ENCODE peak calls at places on chromosomes 2 and 18, in six cellular contexts. I is stomach, U is uterus, A is H1, N is thoracic aorta, X is gastrocnemius medialis. Y is an unnamed sample. For H3K27me3, the result is how much of the 10 kb centered on the place peaks cover.

GRCh38 chr2:179898873-179899272 is 37.5 kb upstream of the ZNF385B start:
- DNase-seq in I (no peak), U (no peak), A (peak), X (no peak), N (no peak), Y (no peak)

GRCh38 chr2:241540766-241541561 is 17.6 kb upstream of the BOK start:
- DNase-seq in X (peak), A (peak), U (peak), I (peak), N (no peak), Y (peak)

GRCh38 chr18:48797841-48798255 is 152.9 kb downstream of the SMAD7 start:
- DNase-seq in N (peak), X (peak), I (no peak), U (no peak), A (no peak), Y (no peak)

GRCh38 chr2:229852565-229852964 is 69.2 kb downstream of the TRIP12 start:
- DNase-seq in X (no peak), A (no peak), I (no peak), N (no peak), U (peak), Y (peak)

GRCh38 chr2:112869258-112869842 is 32.8 kb upstream of the IL1B start:
- DNase-seq in I (peak), A (no peak), U (peak), X (no peak), N (no peak), Y (peak)

GRCh38 chr2:181305151-181306123 is 151.7 kb upstream of the ITGA4 start:
- DNase-seq in A (no peak), I (no peak), X (no peak), U (no peak), N (no peak), Y (no peak)

GRCh38 chr2:37555457-37555856 is 116.0 kb downstream of the CDC42EP3 start:
- DNase-seq in I (no peak), X (no peak), U (no peak), N (no peak), A (no peak), Y (no peak)

GRCh38 chr2:74740395-74741075 is 86.5 kb downstream of the SEMA4F start:
- DNase-seq in A (peak), I (peak), X (peak), U (no peak), N (peak), Y (no peak)

GRCh38 chr2:85971369-85971768 is 82.6 kb upstream of the ST3GAL5 start:
- DNase-seq in A (no peak), X (no peak), N (no peak), U (no peak), I (no peak), Y (no peak)

GRCh38 chr2:75375646-75376582 is 176.6 kb upstream of the TACR1 start:
- DNase-seq in X (no peak), N (no peak), A (no peak), U (no peak), I (no peak), Y (no peak)

GRCh38 chr2:197710424-197711042 is 5.4 kb downstream of the MARS2 start:
- DNase-seq in X (no peak), N (no peak), I (no peak), A (no peak), U (no peak), Y (no peak)

GRCh38 chr2:217366996-217367395 is 507.1 kb upstream of the TNP1 start:
- DNase-seq in A (no peak), U (peak), I (no peak), N (no peak), X (no peak), Y (no peak)

GRCh38 chr18:28039078-28039477 is 137.9 kb downstream of the CDH2 start:
- DNase-seq in N (no peak), U (no peak), I (no peak), X (no peak), A (no peak), Y (no peak)

GRCh38 chr2:238509903-238510302 is 83.2 kb downstream of the ASB1 start:
- DNase-seq in U (no peak), N (no peak), I (no peak), X (no peak), A (no peak), Y (no peak)

GRCh38 chr18:70326255-70326654 is 37.4 kb downstream of the SOCS6 start:
- DNase-seq in A (no peak), N (no peak), U (no peak), X (no peak), I (no peak), Y (no peak)

GRCh38 chr2:120318626-120319025 is 27.3 kb upstream of the INHBB start:
- DNase-seq in A (no peak), N (no peak), I (no peak), X (no peak), U (peak), Y (no peak)

GRCh38 chr2:216210711-216211131 is 101.6 kb downstream of the XRCC5 start:
- DNase-seq in X (no peak), I (no peak), U (no peak), N (no peak), A (no peak), Y (no peak)

GRCh38 chr18:58536187-58536516 is 92.7 kb downstream of the ALPK2 start:
- DNase-seq in U (no peak), I (no peak), X (no peak), N (no peak), A (no peak), Y (no peak)

GRCh38 chr2:33073018-33073417 is 126.3 kb downstream of the LTBP1 start:
- DNase-seq in I (no peak), X (no peak), N (no peak), A (no peak), U (no peak), Y (no peak)

GRCh38 chr2:100741880-100742814 is 77.8 kb upstream of the NPAS2 start:
- DNase-seq in I (no peak), A (no peak), U (peak), X (no peak), N (no peak), Y (no peak)

GRCh38 chr2:64262068-64262467 is 117.8 kb upstream of the PELI1 start:
- DNase-seq in N (no peak), X (no peak), U (peak), A (no peak), I (peak), Y (peak)

GRCh38 chr2:75558786-75559428 is 1.8 kb downstream of the EVA1A start:
- DNase-seq in I (no peak), A (no peak), X (no peak), N (no peak), U (no peak), Y (no peak)

GRCh38 chr2:240989451-240990265 is 8.8 kb upstream of the SNED1 start:
- DNase-seq in A (no peak), X (peak), N (no peak), I (peak), U (peak), Y (peak)

GRCh38 chr2:181655519-181655918 is 1.4 kb downstream of the CERKL start:
- DNase-seq in X (no peak), U (no peak), N (no peak), A (no peak), I (no peak), Y (no peak)

GRCh38 chr2:69933839-69934613 is 19.1 kb downstream of the MXD1 start:
- DNase-seq in U (no peak), N (peak), I (no peak), X (no peak), A (no peak), Y (peak)

GRCh38 chr2:43059183-43059897 is 167.1 kb downstream of the ZFP36L2 start:
- DNase-seq in A (no peak), N (no peak), I (no peak), U (peak), X (peak), Y (peak)

GRCh38 chr18:25457636-25458035 is 105.7 kb upstream of the ZNF521 start:
- DNase-seq in N (no peak), A (no peak), X (no peak), I (no peak), U (no peak), Y (no peak)

GRCh38 chr2:238851751-238852150 is 3.9 kb downstream of the TWIST2 start:
- DNase-seq in U (no peak), N (no peak), A (no peak), X (no peak), I (no peak), Y (no peak)

GRCh38 chr2:55109219-55109891 is 59.1 kb upstream of the RTN4 start:
- DNase-seq in I (no peak), N (no peak), U (no peak), X (no peak), A (no peak), Y (peak)

GRCh38 chr2:43986600-43986999 is 9.2 kb downstream of the LRPPRC start:
- DNase-seq in X (no peak), U (no peak), A (no peak), N (no peak), I (no peak), Y (no peak)

GRCh38 chr2:227206406-227206805 is 42.0 kb downstream of the COL4A3 start:
- DNase-seq in U (no peak), A (no peak), N (no peak), I (no peak), X (no peak), Y (no peak)
- H3K27me3 ChIP-seq in U (under half), A (under half), N (under half), I (under half), X (under half), Y (under half)

GRCh38 chr2:96325038-96325883 is at the start of gene ITPRIPL1:
- DNase-seq in U (no peak), I (no peak), A (no peak), X (no peak), N (no peak), Y (peak)

GRCh38 chr2:96321230-96322103 is 3.6 kb upstream of the ITPRIPL1 start:
- DNase-seq in X (no peak), I (peak), U (no peak), N (no peak), A (no peak), Y (peak)

GRCh38 chr2:96324716-96325037 is 440 bp upstream of the ITPRIPL1 start:
- DNase-seq in I (no peak), X (no peak), A (no peak), U (no peak), N (no peak), Y (no peak)

GRCh38 chr2:96325884-96326255 is 753 bp downstream of the ITPRIPL1 start:
- DNase-seq in X (no peak), I (no peak), A (no peak), U (no peak), N (no peak), Y (no peak)

GRCh38 chr2:96323849-96324248 is 1.3 kb upstream of the ITPRIPL1 start:
- DNase-seq in X (no peak), U (no peak), N (no peak), I (no peak), A (no peak), Y (no peak)
- TF ChIP-seq CTCF in X (no peak), U (no peak), N (no peak), I (no peak), A (no peak), Y (no peak)

GRCh38 chr2:200257570-200257969 is 48.9 kb upstream of the SPATS2L start:
- DNase-seq in N (no peak), A (no peak), I (no peak), U (no peak), X (no peak), Y (peak)

GRCh38 chr2:200262047-200262446 is 44.4 kb upstream of the SPATS2L start:
- DNase-seq in U (no peak), I (no peak), N (no peak), X (no peak), A (no peak), Y (no peak)

GRCh38 chr2:200263279-200263678 is 43.2 kb upstream of the SPATS2L start:
- DNase-seq in N (no peak), A (no peak), U (no peak), I (no peak), X (no peak), Y (no peak)

GRCh38 chr2:200258881-200259576 is 47.5 kb upstream of the SPATS2L start:
- DNase-seq in I (no peak), X (no peak), A (no peak), N (no peak), U (no peak), Y (peak)

DNA sequence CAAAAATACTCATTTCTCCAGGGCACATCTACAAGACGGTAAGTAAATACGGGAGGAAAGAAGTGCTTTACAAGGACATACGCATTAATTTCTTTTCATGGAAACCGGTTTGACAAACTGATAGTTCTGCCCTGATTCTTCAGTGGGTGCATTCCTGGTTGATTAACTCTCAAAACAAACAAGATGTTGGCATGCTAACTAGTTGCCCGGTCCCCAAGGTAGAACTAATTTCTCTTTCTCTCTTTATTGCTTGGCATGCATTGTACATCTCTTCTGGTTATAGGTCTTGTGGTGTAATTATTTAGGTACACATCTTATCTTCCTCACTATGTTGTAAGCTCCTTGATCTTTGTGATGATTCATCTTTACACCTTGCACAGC is 46.9 kb upstream of the SPATS2L start:
- DNase-seq in U (no peak), A (no peak), N (no peak), I (no peak), X (no peak), Y (no peak)
- H3K27ac ChIP-seq in U (no peak), A (no peak), N (no peak), I (no peak), X (no peak), Y (peak)

GRCh38 chr2:218857371-218858137 is 2.1 kb upstream of the WNT6 start:
- DNase-seq in I (no peak), U (no peak), A (no peak), X (no peak), N (no peak), Y (no peak)

GRCh38 chr2:218856896-218857243 is 2.7 kb upstream of the WNT6 start:
- DNase-seq in I (no peak), X (no peak), U (no peak), A (no peak), N (no peak), Y (no peak)

GRCh38 chr2:218859556-218859993 is at the start of gene WNT6:
- DNase-seq in U (no peak), A (no peak), I (no peak), N (no peak), X (no peak), Y (no peak)

GRCh38 chr2:218858671-218859555 is 692 bp upstream of the WNT6 start:
- DNase-seq in A (no peak), U (no peak), N (no peak), X (no peak), I (no peak), Y (no peak)

DNA sequence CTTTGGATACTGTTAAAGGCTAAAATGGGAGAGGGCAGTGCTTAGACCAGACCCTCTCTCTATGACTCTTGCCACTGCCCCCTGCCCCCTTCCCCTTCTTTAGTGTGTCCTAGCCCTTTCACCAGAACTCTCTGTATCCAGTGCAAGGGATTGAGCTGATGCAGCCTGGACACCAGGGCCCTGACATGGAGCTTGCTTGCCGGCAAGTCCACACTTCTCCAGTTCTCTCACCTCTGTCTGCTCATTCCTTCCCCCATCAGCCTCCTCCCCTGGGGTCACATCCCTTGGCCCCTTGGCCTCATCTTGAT is 1.5 kb upstream of the WNT6 start:
- DNase-seq in U (no peak), N (no peak), X (no peak), A (no peak), I (no peak), Y (no peak)
- H3K27me3 ChIP-seq in U (under half), N (under half), X (under half), A (half or more), I (under half), Y (under half)

DNA sequence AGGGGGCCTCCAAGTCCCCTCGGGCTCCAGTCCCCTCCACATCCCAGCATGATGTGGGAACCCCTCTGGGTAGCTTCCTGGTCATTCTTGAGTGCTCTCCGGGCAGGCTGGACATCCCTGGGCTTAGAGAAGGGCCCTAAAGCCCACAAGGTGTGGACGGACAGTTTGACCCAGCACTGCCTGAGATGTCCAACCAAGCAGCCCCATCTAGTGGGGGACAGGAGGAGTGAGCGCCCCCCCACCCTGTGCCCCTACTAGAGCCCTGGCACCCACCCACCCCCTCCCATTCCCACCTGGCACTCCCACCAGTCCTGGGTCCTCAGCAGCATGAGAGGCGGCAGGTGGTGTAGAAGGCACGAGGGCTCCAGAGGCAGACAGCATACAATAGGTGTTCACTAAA is 45.9 kb downstream of the CYP27C1 start:
- DNase-seq in A (no peak), I (no peak), U (peak), N (no peak), X (no peak), Y (no peak)
- TF ChIP-seq CTCF in A (peak), I (no peak), U (no peak), N (no peak), X (peak), Y (no peak)

GRCh38 chr2:132873738-132874137 is 203.7 kb upstream of the LYPD1 start:
- DNase-seq in X (no peak), U (no peak), N (no peak), I (no peak), A (no peak), Y (no peak)

GRCh38 chr2:132876745-132877391 is 206.9 kb upstream of the LYPD1 start:
- DNase-seq in X (no peak), U (no peak), A (no peak), N (no peak), I (no peak), Y (no peak)

GRCh38 chr2:132875193-132875592 is 205.2 kb upstream of the LYPD1 start:
- DNase-seq in A (no peak), X (no peak), N (no peak), I (no peak), U (no peak), Y (no peak)

DNA sequence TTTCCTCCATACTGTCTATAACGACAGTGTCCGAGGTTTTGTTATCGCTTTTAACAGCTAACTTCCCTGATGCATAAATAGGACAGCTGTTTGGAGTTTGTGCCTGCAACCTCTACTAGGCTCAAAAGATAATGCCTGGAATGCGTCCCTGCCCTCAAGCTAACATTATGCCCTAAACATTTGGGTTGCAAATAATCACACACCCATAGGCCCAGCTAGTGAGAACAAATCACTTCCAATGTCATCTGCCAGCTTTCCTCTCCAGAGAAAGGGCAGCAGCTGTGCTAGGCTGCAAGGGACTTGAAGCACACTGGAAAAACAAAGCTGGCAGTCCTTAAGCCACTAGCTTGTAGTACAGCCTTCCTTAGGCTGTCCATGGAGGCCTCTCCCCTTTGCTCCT is 201.8 kb upstream of the LYPD1 start:
- DNase-seq in A (no peak), U (no peak), N (no peak), X (no peak), I (no peak), Y (no peak)
- H3K27ac ChIP-seq in A (no peak), U (no peak), N (no peak), X (no peak), I (no peak), Y (no peak)

GRCh38 chr2:192194866-192195547 is at the start of gene TMEFF2:
- DNase-seq in N (no peak), A (peak), I (peak), U (peak), X (peak), Y (peak)
- H3K27me3 ChIP-seq in N (under half), A (under half), I (under half), U (under half), X (half or more), Y (under half)

DNA sequence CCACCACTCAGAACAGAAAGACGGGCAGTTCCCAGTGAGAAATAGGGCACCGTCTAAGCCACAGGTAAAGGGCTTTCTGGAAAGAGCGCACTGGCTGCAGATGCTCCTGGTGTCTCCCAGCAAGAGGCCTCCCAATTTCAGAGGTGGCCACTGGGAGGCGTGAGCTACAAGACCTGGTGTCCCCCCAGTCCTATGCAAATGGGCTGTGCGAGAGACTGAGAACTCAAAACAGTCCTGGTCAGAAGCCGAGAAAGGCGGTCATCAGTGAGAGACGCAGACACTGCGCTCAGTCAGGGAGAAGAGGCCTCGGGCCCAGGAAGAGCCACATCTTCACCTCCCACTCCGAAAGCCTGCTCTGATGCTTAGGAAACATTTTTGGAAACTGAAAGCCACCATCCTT is 179.5 kb downstream of the EIPR1 start:
- DNase-seq in U (no peak), N (no peak), X (no peak), I (no peak), A (no peak), Y (no peak)
- TF ChIP-seq CTCF in U (no peak), N (no peak), X (no peak), I (no peak), A (peak), Y (no peak)

DNA sequence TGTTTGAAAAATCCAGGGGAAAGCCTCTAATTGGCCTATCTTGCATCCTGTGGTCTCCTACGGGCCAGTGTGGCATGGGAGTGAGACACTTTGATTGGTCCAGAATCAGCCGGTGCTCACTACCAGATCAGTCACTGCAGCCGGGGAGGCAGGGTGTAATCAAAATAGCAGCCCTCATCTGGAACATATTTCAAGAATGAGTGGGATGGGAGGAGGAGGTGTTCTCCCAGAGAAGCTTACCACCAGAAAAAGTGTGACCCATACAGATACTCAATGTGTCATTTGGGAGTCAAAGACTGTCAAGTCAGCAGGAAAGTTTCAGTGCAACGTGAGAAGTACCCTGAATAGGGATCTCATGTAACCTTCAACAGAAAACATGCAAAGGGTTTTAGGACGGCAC is 393.9 kb upstream of the SLC14A2 start:
- DNase-seq in N (no peak), A (no peak), X (no peak), I (no peak), U (no peak), Y (no peak)
- H3K27ac ChIP-seq in N (no peak), A (no peak), X (no peak), I (no peak), U (no peak), Y (no peak)

Y was measured in body of pancreas.